ENCODE peak calls at places on chromosome 13, in eight cellular contexts. X is heart left ventricle, D is GM12878, L is esophagus squamous epithelium, S is IMR-90, R is ovary, Z is breast epithelium, J is stomach. V is an unnamed sample.

GRCh38 chr13:44860427-44860826 is 128.8 kb downstream of the NUFIP1 start:
- DNase-seq in X (no peak), D (no peak), L (no peak), S (no peak), R (no peak), Z (no peak), J (no peak), V (no peak)

GRCh38 chr13:98557934-98558630 is 18.8 kb downstream of the STK24 start:
- DNase-seq in X (no peak), D (no peak), L (no peak), S (peak; percentile 75), R (no peak), Z (no peak), J (no peak), V (no peak)

GRCh38 chr13:90627813-90628212 is 719.7 kb upstream of the MIR17HG start:
- DNase-seq in X (no peak), D (no peak), L (no peak), S (no peak), R (no peak), Z (no peak), J (no peak), V (no peak)

GRCh38 chr13:34933786-34934185 is 8.3 kb upstream of the NBEA start:
- DNase-seq in X (no peak), D (no peak), L (no peak), S (no peak), R (no peak), Z (no peak), J (no peak), V (no peak)

GRCh38 chr13:52851153-52851962 is 2.9 kb upstream of the PCDH8 start:
- DNase-seq in X (peak; percentile 55), D (peak; percentile 46), L (no peak), S (no peak), R (no peak), Z (no peak), J (peak; percentile 32), V (peak; percentile 88)

GRCh38 chr13:89982406-89983085 is 1364.9 kb upstream of the MIR17HG start:
- DNase-seq in X (no peak), D (no peak), L (no peak), S (no peak), R (no peak), Z (no peak), J (no peak), V (no peak)

GRCh38 chr13:79659161-79659560 is 178.2 kb downstream of the NDFIP2 start:
- DNase-seq in X (peak; percentile 67), D (no peak), L (no peak), S (no peak), R (peak; percentile 33), Z (no peak), J (no peak), V (no peak)

GRCh38 chr13:86945596-86945995 is 725.6 kb upstream of the SLITRK5 start:
- DNase-seq in X (no peak), D (no peak), L (no peak), S (no peak), R (no peak), Z (no peak), J (no peak), V (no peak)

GRCh38 chr13:109816979-109817275 is 30.5 kb upstream of the IRS2 start:
- DNase-seq in X (no peak), D (no peak), L (no peak), S (peak; percentile 21), R (no peak), Z (no peak), J (no peak), V (no peak)

GRCh38 chr13:31064636-31065035 is 97.1 kb downstream of the HSPH1 start:
- DNase-seq in X (no peak), D (no peak), L (no peak), S (no peak), R (no peak), Z (no peak), J (no peak), V (no peak)

GRCh38 chr13:29369060-29369743 is 226.3 kb downstream of the SLC7A1 start:
- DNase-seq in X (no peak), D (peak; percentile 12), L (no peak), S (peak; percentile 34), R (no peak), Z (no peak), J (no peak), V (no peak)

GRCh38 chr13:95704510-95704909 is 27.6 kb downstream of the DNAJC3 start:
- DNase-seq in X (no peak), D (no peak), L (no peak), S (no peak), R (no peak), Z (no peak), J (no peak), V (no peak)

GRCh38 chr13:106569233-106570095 is 1.5 kb upstream of the ARGLU1 start:
- DNase-seq in X (no peak), D (no peak), L (no peak), S (no peak), R (no peak), Z (no peak), J (no peak), V (no peak)

GRCh38 chr13:38783992-38784875 is 97.4 kb downstream of the FREM2 start:
- DNase-seq in X (peak; percentile 26), D (no peak), L (no peak), S (no peak), R (no peak), Z (no peak), J (peak; percentile 63), V (peak; percentile 29)

GRCh38 chr13:83355042-83355441 is 527.2 kb downstream of the SLITRK1 start:
- DNase-seq in X (no peak), D (no peak), L (no peak), S (no peak), R (no peak), Z (no peak), J (no peak), V (no peak)

GRCh38 chr13:44393391-44393790 is 19.8 kb downstream of the SERP2 start:
- DNase-seq in X (no peak), D (no peak), L (no peak), S (no peak), R (no peak), Z (no peak), J (peak; percentile 62), V (no peak)

GRCh38 chr13:114161644-114162532 is 17.2 kb upstream of the CFAP97D2 start:
- DNase-seq in X (no peak), D (no peak), L (no peak), S (peak; percentile 19), R (peak; percentile 38), Z (peak; percentile 50), J (peak; percentile 59), V (no peak)

GRCh38 chr13:29676941-29677452 is 81.5 kb upstream of the SLC7A1 start:
- DNase-seq in X (no peak), D (no peak), L (no peak), S (peak; percentile 2), R (no peak), Z (no peak), J (no peak), V (peak; percentile 6)

GRCh38 chr13:35712907-35713685 is 236.6 kb upstream of the MAB21L1 start:
- DNase-seq in X (no peak), D (no peak), L (no peak), S (peak; percentile 71), R (no peak), Z (no peak), J (no peak), V (no peak)

GRCh38 chr13:112522578-112522977 is 65.4 kb downstream of the TUBGCP3 start:
- DNase-seq in X (no peak), D (no peak), L (no peak), S (peak; percentile 62), R (no peak), Z (no peak), J (no peak), V (no peak)

GRCh38 chr13:79810671-79811070 is 329.7 kb downstream of the NDFIP2 start:
- DNase-seq in X (no peak), D (no peak), L (no peak), S (peak; percentile 58), R (no peak), Z (no peak), J (no peak), V (no peak)

GRCh38 chr13:74243637-74244526 is 109.7 kb upstream of the KLF12 start:
- DNase-seq in X (no peak), D (no peak), L (no peak), S (peak; percentile 76), R (no peak), Z (no peak), J (no peak), V (no peak)

GRCh38 chr13:73262862-73263627 is 204.2 kb downstream of the KLF5 start:
- DNase-seq in X (no peak), D (no peak), L (no peak), S (no peak), R (no peak), Z (no peak), J (no peak), V (no peak)

DNA sequence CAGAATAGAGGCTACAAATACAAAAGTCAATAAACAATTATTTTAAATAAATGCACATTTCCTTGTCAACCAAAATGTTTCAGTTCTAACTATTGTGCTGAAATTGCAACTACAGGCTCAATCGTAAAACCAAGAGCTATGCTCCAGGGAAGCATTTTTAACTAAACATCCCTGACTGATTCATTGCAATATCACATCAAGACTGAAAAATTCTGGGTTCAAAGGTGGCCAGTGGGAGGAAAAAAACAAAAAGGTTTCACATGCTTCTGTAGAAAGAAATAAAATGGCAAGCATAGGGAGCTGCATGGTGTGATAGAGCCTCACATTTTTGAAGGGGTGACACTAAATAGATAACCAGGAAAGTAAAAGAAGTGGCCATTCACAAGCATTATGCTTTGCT is 862.8 kb downstream of the PCDH9 start:
- DNase-seq in X (no peak), D (no peak), L (no peak), S (peak; percentile 59), R (no peak), Z (no peak), J (no peak), V (no peak)
- H3K27ac ChIP-seq in X (no peak overlapping the region), D (no peak overlapping the region), L (no peak overlapping the region), S (no peak overlapping the region), R (no peak overlapping the region), Z (no peak overlapping the region), J (no peak overlapping the region), V (no peak overlapping the region)

GRCh38 chr13:32384702-32385101 is 43.2 kb downstream of the N4BP2L1 start:
- DNase-seq in X (no peak), D (no peak), L (no peak), S (no peak), R (no peak), Z (peak; percentile 77), J (no peak), V (no peak)
- H3K4me3 ChIP-seq in X (no peak overlapping the region), D (no peak overlapping the region), L (no peak overlapping the region), S (no peak overlapping the region), R (no peak overlapping the region), Z (no peak overlapping the region), J (no peak overlapping the region), V (no peak overlapping the region)

GRCh38 chr13:48001127-48001881 is at the start of gene SUCLA2:
- DNase-seq in X (peak; percentile 95), D (peak; percentile 52), L (peak; percentile 52), S (peak; percentile 82), R (peak; percentile 89), Z (peak; percentile 80), J (peak; percentile 93), V (peak; percentile 98)
- TF ChIP-seq POLR2A in X (peak; percentile 74), D (peak; percentile 89), L (peak; percentile 56), S (peak; percentile 68), R (no peak), Z (peak; percentile 25), J (no peak), V (no peak)

DNA sequence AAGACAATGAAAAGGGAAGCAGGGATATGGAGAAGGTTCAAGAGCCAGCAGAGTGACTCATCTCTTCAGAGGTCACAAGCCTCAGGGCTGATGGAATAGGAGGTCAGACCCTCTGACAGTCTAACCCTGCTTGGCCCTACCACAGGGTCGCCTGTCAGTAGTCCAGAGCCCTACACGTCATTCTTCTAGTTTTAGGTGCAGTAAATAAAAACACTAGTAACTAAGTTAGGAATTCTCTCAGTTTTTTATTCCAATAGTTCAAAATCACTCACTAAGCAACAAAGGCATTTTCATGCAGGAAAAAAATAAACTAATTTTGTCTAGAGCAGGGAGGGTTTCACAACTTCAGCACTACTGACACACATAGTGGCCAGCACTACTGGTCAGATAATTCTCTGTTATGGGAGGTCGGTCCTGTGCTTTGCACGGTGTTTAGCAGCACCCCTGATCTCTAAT is 27.2 kb downstream of the FOXO1 start:
- DNase-seq in X (no peak), D (no peak), L (no peak), S (no peak), R (no peak), Z (no peak), J (no peak), V (peak; percentile 57)
- H3K27ac ChIP-seq in X (peak overlapping the region; percentile 44), D (no peak overlapping the region), L (no peak overlapping the region), S (no peak overlapping the region), R (no peak overlapping the region), Z (peak overlapping the region; percentile 78), J (peak overlapping the region; percentile 24), V (no peak overlapping the region)